ENCODE peak calls at places on chromosomes 16 and 17, in six cellular contexts. J, D, S, K, L and G are unnamed samples.

GRCh38 chr17:4739122-4740024 is at the start of the genes CXCL16 and ZMYND15:
- DNase-seq in K (peak; percentile 60), L (peak; percentile 87), D (peak; percentile 57), S (peak; percentile 79), J (peak; percentile 39), G (peak; percentile 82)

GRCh38 chr16:85515830-85516397 is 97.2 kb upstream of the GSE1 start:
- DNase-seq in D (no peak), J (no peak), S (peak; percentile 87), K (no peak), L (no peak), G (peak; percentile 69)

GRCh38 chr17:19753049-19753444 is 4.9 kb upstream of the ALDH3A1 start:
- DNase-seq in S (peak; percentile 90), L (no peak), K (peak; percentile 100), D (peak; percentile 81), J (peak; percentile 99), G (peak; percentile 91)

GRCh38 chr17:52138350-52138749 is 20.2 kb downstream of the CA10 start:
- DNase-seq in D (no peak), S (no peak), L (no peak), J (no peak), K (no peak), G (no peak)

GRCh38 chr17:71937914-71938313 is 182.9 kb upstream of the SOX9 start:
- DNase-seq in S (no peak), L (no peak), K (no peak), J (no peak), D (no peak), G (no peak)

GRCh38 chr16:11004957-11005610 is 60.7 kb downstream of the CLEC16A start:
- DNase-seq in J (no peak), D (no peak), S (no peak), K (peak; percentile 28), L (no peak), G (no peak)

GRCh38 chr17:70984873-70985272 is 815.5 kb downstream of the KCNJ2 start:
- DNase-seq in D (no peak), S (no peak), K (no peak), L (no peak), J (no peak), G (no peak)

GRCh38 chr16:84751947-84752346 is 52.1 kb downstream of the USP10 start:
- DNase-seq in S (no peak), J (no peak), L (peak; percentile 29), D (no peak), K (no peak), G (no peak)

GRCh38 chr17:21214777-21215541 is 998 bp upstream of the TMEM11 start:
- DNase-seq in J (no peak), S (no peak), D (peak; percentile 38), L (no peak), K (no peak), G (no peak)

GRCh38 chr16:75044800-75045361 is 46.1 kb downstream of the ZNRF1 start:
- DNase-seq in K (no peak), S (no peak), J (peak; percentile 48), L (no peak), D (no peak), G (no peak)

GRCh38 chr17:17648762-17649161 is 32.5 kb upstream of the RAI1 start:
- DNase-seq in K (no peak), L (no peak), J (no peak), D (no peak), S (no peak), G (no peak)

GRCh38 chr17:66989579-66989978 is 25.1 kb downstream of the CACNG4 start:
- DNase-seq in D (no peak), K (no peak), S (no peak), J (no peak), L (no peak), G (no peak)

GRCh38 chr17:6047966-6048365 is 22.2 kb upstream of the WSCD1 start:
- DNase-seq in D (no peak), K (no peak), J (no peak), S (no peak), L (no peak), G (no peak)

GRCh38 chr17:65070620-65071019 is 14.1 kb upstream of the GNA13 start:
- DNase-seq in S (no peak), D (no peak), L (no peak), K (no peak), J (no peak), G (no peak)

GRCh38 chr17:2594657-2595085 is 1.2 kb downstream of the PAFAH1B1 start:
- DNase-seq in L (no peak), K (no peak), J (peak; percentile 19), D (no peak), S (no peak), G (no peak)

GRCh38 chr16:58507195-58507962 is 7.4 kb downstream of the NDRG4 start:
- DNase-seq in S (no peak), J (no peak), D (no peak), K (no peak), L (no peak), G (peak; percentile 24)

DNA sequence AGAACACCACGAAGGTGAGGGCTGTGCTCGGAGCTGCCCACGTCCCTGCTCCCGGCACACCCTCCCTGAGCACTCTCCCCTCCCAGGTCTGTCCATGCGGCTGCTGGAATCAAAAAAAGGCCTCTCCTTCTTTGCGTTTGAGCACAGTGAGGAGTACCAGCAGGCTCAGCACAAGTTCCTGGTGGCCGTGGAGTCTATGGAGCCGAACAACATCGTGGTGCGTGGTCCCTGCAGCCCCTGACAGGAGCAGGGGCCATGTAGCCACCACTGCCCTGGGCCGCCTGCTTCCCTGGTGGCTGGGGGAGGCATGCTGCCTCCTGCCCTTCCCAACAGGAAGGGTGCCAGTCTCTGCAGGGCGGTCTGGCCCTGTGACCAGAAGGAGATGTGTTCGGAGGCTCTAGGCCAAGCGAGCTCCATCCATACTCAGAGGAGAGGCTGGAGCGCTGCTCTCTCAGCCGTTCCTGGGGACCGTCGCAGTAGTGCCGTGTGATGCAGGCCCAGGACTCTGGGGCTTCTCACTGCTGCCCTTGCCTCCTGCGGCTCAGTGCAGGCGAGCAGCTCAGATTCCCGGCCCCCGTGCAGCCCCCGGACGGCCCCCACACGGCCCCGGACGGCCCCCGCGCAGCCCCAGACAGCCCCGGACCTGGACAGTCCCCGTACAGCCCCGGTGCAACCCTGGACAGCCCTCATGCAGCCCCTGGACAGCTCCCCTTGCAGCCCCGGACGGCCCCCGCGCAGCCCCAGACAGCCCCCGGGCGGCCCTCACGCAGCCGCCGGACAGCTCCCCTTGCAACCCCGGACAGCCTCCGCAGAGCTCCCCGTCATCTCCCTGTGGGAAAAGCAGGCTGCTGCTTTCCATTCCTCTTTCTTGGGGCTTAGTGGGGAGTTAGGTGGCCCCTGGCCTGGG is 20.5 kb downstream of the TCF25 start:
- DNase-seq in K (no peak), S (no peak), L (no peak), J (no peak), D (no peak), G (no peak)
- TF ChIP-seq POLR2A in K (no peak), S (no peak), L (peak; percentile 10), J (no peak), D (no peak), G (no peak)

GRCh38 chr16:2044541-2044940 is 3.1 kb downstream of the NTHL1 start:
- DNase-seq in D (no peak), L (no peak), S (no peak), K (no peak), J (no peak), G (no peak)

GRCh38 chr16:2047330-2048115 is at the start of the genes NTHL1 and TSC2:
- DNase-seq in K (peak; percentile 96), L (peak; percentile 99), D (peak; percentile 97), S (peak; percentile 97), J (peak; percentile 98), G (peak; percentile 97)

GRCh38 chr16:2046125-2046888 is 1.3 kb downstream of the NTHL1 start:
- DNase-seq in D (no peak), L (no peak), S (no peak), K (no peak), J (no peak), G (no peak)

GRCh38 chr16:2048116-2048543 is 345 bp downstream of the TSC2 start:
- DNase-seq in J (no peak), K (no peak), S (no peak), L (no peak), D (no peak), G (no peak)

DNA sequence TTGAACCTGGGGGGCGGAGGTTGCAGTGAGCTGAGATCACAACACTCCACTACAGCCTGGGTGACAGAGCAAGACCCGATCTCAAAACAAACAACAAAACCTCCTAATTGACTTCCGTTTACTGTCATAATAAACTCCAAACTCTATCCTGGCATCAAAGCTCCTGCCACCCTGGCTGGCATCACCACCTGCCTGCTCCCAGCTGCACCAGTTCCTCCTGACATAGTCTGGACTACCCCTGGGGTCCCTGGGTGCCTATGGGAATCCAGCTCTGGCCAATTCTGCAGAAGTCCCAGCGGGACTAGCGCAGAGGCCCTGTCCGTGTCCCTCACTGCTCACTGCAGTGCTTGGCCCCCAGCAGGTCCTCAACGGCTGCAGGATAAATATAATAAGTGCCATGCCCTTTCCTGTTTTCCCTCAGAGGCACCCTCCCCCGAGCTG is 725 bp downstream of the NTHL1 start:
- DNase-seq in J (no peak), K (no peak), D (no peak), L (no peak), S (no peak), G (no peak)
- TF ChIP-seq POLR2A in J (no peak), K (no peak), D (no peak), L (no peak), S (no peak), G (no peak)

GRCh38 chr16:65122974-65123845 is 1.3 kb upstream of the CDH11 start:
- DNase-seq in S (peak; percentile 32), D (peak; percentile 45), J (no peak), L (no peak), K (no peak), G (peak; percentile 26)
- TF ChIP-seq POLR2A in S (no peak), D (peak; percentile 47), J (no peak), L (no peak), K (peak; percentile 37), G (no peak)

DNA sequence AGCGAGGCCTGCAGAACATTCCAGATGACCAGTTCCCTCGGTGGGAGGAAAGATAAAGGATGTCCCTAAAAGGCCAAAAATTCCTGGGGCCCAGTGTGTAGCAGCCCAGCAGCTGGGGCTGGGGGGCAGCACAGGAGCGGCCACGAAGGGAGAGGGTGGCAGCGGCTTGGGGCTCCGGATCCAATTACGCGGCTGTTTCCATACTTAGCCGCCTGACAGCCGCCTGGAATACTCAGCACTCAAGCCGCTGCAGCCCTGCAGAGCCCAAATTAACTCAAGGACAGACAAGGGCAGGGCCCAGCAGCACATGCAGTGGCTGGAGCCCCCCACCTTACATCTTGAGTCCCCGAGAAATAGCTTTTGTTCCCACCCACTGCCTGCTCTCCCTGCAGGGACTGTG is 1.3 kb downstream of the SRL start:
- DNase-seq in J (no peak), S (no peak), K (no peak), L (no peak), D (no peak), G (no peak)
- TF ChIP-seq POLR2A in J (no peak), S (no peak), K (no peak), L (no peak), D (no peak), G (no peak)

GRCh38 chr16:30896203-30896889 is at the start of gene CTF1:
- DNase-seq in J (no peak), L (no peak), S (peak; percentile 51), K (peak; percentile 84), D (peak; percentile 76), G (peak; percentile 56)
- TF ChIP-seq POLR2A in J (no peak), L (no peak), S (no peak), K (no peak), D (peak; percentile 54), G (no peak)

DNA sequence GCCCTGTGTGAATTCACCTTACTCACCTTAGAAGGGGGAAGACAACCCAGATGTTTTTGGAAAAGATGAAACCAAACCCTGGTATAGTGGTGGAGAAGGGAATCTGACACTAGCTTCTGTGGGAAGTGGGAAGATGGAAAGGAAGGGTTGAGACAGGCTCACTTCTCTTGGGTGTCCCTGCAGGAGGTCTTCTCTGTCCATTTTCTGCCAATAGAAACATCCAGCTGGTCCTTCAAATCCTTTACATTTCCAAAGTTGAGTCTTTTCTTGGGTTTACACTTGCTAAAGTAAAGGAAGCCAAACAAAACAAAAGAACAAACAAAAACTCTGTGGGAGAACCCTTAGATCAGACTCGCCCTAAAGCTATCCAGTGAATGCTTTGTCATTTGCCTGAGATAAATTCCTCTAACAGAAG is 10.2 kb downstream of the HOXB1 start:
- DNase-seq in K (no peak), D (no peak), L (no peak), J (peak; percentile 84), S (no peak), G (no peak)
- TF ChIP-seq POLR2A in K (no peak), D (no peak), L (no peak), J (no peak), S (no peak), G (no peak)